ENCODE peak calls at places on chromosomes 12 and 14, in five cellular contexts. W is ovary, G is PC-9, N is IMR-90, K is upper lobe of right lung. L is an unnamed sample.

GRCh38 chr12:116317986-116318737 is 40.7 kb upstream of the MED13L start:
- DNase-seq in N (no peak), W (peak), K (peak), G (peak), L (peak)

GRCh38 chr12:122190842-122191668 is 8.1 kb downstream of the LRRC43 start:
- DNase-seq in G (peak), W (no peak), N (peak), K (peak), L (no peak)

GRCh38 chr14:77140937-77141591 is 527 bp downstream of the ZDHHC22 start:
- DNase-seq in G (peak), N (peak), W (no peak), K (no peak), L (no peak)

GRCh38 chr12:129659927-129660326 is 243.9 kb downstream of the TMEM132D start:
- DNase-seq in G (no peak), K (no peak), N (no peak), W (no peak), L (no peak)

GRCh38 chr14:62076368-62076767 is 314.1 kb downstream of the SNAPC1 start:
- DNase-seq in K (no peak), N (no peak), G (no peak), W (no peak), L (no peak)

GRCh38 chr14:105193916-105194782 is 13.0 kb upstream of the NUDT14 start:
- DNase-seq in W (no peak), N (peak), K (no peak), G (peak), L (no peak)

GRCh38 chr14:24246765-24247212 is 4.4 kb upstream of the TINF2 start:
- DNase-seq in K (peak), G (no peak), N (peak), W (no peak), L (no peak)

GRCh38 chr12:122051231-122051876 is 27.2 kb upstream of the MLXIP start:
- DNase-seq in G (no peak), W (peak), K (no peak), N (peak), L (peak)

GRCh38 chr14:81402123-81402495 is 2.0 kb upstream of the STON2 start:
- DNase-seq in W (no peak), N (no peak), G (no peak), K (no peak), L (no peak)

GRCh38 chr14:85813040-85813439 is 283.1 kb downstream of the FLRT2 start:
- DNase-seq in N (no peak), W (no peak), G (no peak), K (no peak), L (no peak)

GRCh38 chr12:29103539-29103974 is 45.5 kb upstream of the FAR2 start:
- DNase-seq in N (no peak), W (no peak), G (no peak), K (no peak), L (no peak)

GRCh38 chr14:24734917-24735500 is 101.0 kb upstream of the GZMB start:
- DNase-seq in N (peak), K (no peak), W (no peak), G (peak), L (no peak)

GRCh38 chr14:51682411-51682810 is 30.7 kb downstream of the FRMD6 start:
- DNase-seq in W (no peak), N (peak), G (no peak), K (no peak), L (no peak)

GRCh38 chr12:75705749-75706719 is 194.6 kb upstream of the KRR1 start:
- DNase-seq in N (peak), K (no peak), W (peak), G (no peak), L (peak)

GRCh38 chr12:111451649-111452129 is 46.0 kb downstream of the SH2B3 start:
- DNase-seq in W (no peak), G (no peak), N (peak), K (no peak), L (peak)

GRCh38 chr12:108609535-108610335 is 11.9 kb upstream of the TMEM119 start:
- DNase-seq in G (no peak), N (peak), W (peak), K (no peak), L (peak)

GRCh38 chr14:71388336-71388735 is 481.1 kb downstream of the PCNX1 start:
- DNase-seq in K (no peak), W (no peak), G (no peak), N (no peak), L (no peak)

GRCh38 chr12:62730649-62731377 is 204.1 kb downstream of the PPM1H start:
- DNase-seq in N (peak), G (no peak), W (no peak), K (no peak), L (no peak)

GRCh38 chr12:119176267-119177055 is 2.3 kb upstream of the HSPB8 start:
- DNase-seq in W (peak), K (peak), N (peak), G (peak), L (peak)

GRCh38 chr14:105074601-105075053 is 9.4 kb upstream of the GPR132 start:
- DNase-seq in K (no peak), G (no peak), W (no peak), N (no peak), L (no peak)

GRCh38 chr12:107356266-107356936 is 263.1 kb upstream of the CRY1 start:
- DNase-seq in G (no peak), N (peak), W (no peak), K (no peak), L (no peak)

GRCh38 chr12:112564160-112564559 is 145.4 kb downstream of the PTPN11 start:
- DNase-seq in W (no peak), K (no peak), G (no peak), N (no peak), L (no peak)
- TF ChIP-seq CTCF in W (no peak), K (no peak), G (peak), N (no peak), L (no peak)

GRCh38 chr12:52975204-52975603 is 26.3 kb downstream of the KRT18 start:
- DNase-seq in N (peak), K (no peak), G (no peak), W (no peak), L (no peak)

GRCh38 chr12:52976574-52977071 is 27.7 kb downstream of the KRT18 start:
- DNase-seq in K (no peak), G (no peak), N (peak), W (no peak), L (no peak)

GRCh38 chr12:52971701-52972329 is 22.9 kb downstream of the KRT18 start:
- DNase-seq in G (peak), K (no peak), W (no peak), N (peak), L (no peak)

GRCh38 chr12:52977195-52977594 is 28.3 kb downstream of the KRT18 start:
- DNase-seq in K (no peak), W (no peak), N (no peak), G (no peak), L (no peak)

DNA sequence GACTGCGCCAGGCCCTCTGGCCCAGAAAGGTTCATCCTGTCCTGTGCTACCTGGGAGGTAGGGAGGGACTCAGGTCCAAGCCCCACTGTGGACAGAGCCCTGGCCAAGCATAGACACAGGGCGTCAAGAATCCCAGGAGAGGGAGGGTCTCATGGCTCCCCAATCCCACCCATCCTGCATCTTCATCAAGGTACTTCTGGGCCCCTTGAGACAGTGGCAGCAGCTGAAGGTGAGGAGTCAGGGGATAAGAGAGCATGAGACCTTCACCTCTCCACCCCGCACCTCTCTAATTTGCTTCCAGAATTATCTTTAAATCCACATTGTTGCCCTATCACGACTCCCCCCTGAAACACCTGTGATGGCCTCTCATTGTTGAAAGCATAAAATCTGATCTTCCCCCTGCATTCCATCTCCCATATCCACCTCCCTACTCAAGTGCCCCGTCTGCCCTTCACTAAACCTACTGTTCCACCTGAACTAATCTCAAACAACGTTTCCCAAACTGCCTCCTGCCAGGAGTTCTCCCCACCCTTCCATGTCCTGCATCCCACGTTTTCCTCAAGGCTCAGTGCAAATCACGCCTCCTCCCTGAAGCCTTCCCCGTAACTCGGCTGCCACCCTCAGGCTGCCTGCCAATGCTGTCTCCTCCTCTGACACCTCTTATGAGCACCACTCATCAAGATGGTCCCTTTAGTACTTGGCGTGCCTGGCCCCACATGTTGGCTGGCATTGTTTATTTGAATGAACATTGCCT is 27.1 kb downstream of the KRT18 start:
- DNase-seq in G (peak), K (peak), W (no peak), N (peak), L (no peak)
- TF ChIP-seq CTCF in G (peak), K (peak), W (no peak), N (peak), L (no peak)

GRCh38 chr12:106123110-106123509 is 15.6 kb downstream of the NUAK1 start:
- DNase-seq in W (no peak), N (no peak), G (no peak), K (no peak), L (no peak)

GRCh38 chr12:106127289-106128126 is 11.2 kb downstream of the NUAK1 start:
- DNase-seq in W (no peak), N (peak), G (no peak), K (no peak), L (peak)

GRCh38 chr12:106123551-106123991 is 15.2 kb downstream of the NUAK1 start:
- DNase-seq in W (no peak), K (no peak), G (no peak), N (no peak), L (no peak)

GRCh38 chr12:106126441-106127288 is 12.1 kb downstream of the NUAK1 start:
- DNase-seq in G (peak), W (no peak), N (peak), K (no peak), L (peak)

GRCh38 chr12:106125351-106126085 is 13.2 kb downstream of the NUAK1 start:
- DNase-seq in K (no peak), W (no peak), N (no peak), G (no peak), L (peak)
- TF ChIP-seq CTCF in K (no peak), W (no peak), N (no peak), G (no peak), L (no peak)

DNA sequence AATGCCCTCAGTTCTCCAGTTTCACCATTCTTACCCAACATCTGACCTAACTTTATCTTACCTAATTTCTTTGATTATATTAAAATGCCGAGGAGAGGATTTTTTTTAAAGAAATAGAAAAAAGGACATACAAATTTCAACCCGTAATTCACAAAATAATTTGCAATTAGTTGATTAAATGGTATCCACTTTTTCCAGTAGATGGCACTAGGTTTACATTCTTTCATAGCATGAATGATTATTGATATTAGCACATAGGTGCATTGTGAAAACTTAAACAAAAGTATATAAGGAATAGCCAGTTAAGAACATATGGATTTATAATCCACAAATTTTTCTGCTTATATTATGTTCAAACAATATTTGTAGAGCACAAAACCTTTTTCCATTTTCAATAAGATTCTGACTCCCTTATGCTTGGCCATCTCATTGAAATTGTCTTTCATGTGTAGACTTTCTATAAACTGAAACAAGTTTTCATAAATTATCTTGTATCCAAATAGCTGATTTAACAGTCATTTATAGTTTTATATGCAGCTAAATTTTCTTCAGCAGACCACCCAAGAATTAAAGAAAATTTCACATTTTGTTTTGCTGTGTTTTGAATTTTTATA is 35.3 kb downstream of the MSRB3 start:
- DNase-seq in G (no peak), N (peak), K (no peak), W (no peak), L (no peak)
- TF ChIP-seq CTCF in G (peak), N (peak), K (peak), W (no peak), L (no peak)

GRCh38 chr14:72738181-72738611 is 155.7 kb downstream of the DPF3 start:
- DNase-seq in G (no peak), W (no peak), K (no peak), N (no peak), L (no peak)

GRCh38 chr14:72736791-72737559 is 156.9 kb downstream of the DPF3 start:
- DNase-seq in N (no peak), G (no peak), W (no peak), K (no peak), L (no peak)

GRCh38 chr14:72737560-72737943 is 156.3 kb downstream of the DPF3 start:
- DNase-seq in W (no peak), G (no peak), N (no peak), K (no peak), L (no peak)

GRCh38 chr14:72739446-72740405 is 154.2 kb downstream of the DPF3 start:
- DNase-seq in N (no peak), W (no peak), G (no peak), K (no peak), L (peak)

GRCh38 chr14:72736348-72736747 is 157.6 kb downstream of the DPF3 start:
- DNase-seq in N (peak), K (no peak), G (no peak), W (no peak), L (no peak)
- TF ChIP-seq CTCF in N (no peak), K (no peak), G (no peak), W (no peak), L (no peak)

DNA sequence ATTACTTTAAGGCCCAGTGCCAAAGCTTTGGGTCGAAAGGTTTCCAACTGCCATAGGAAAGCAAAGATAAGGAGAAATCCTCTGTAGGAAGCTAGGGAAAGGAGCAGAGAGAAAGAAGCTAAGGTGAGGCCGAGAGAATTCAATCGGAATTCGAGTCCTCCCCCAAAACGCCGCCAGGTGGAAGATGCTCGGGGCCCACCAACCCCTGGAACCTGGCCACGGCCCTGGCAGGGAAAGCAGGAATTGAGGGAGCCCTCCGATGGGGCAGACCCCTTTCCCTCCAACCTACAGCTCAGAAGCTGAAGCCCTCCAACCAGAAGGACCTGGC is 498 bp downstream of the GMFB start:
- DNase-seq in G (no peak), W (no peak), K (no peak), N (no peak), L (no peak)
- TF ChIP-seq CTCF in G (peak), W (no peak), K (no peak), N (no peak), L (no peak)

GRCh38 chr12:58443273-58443980 is 476.9 kb downstream of the LRIG3 start:
- DNase-seq in W (no peak), N (peak), K (no peak), G (peak), L (no peak)
- TF ChIP-seq CTCF in W (no peak), N (peak), K (peak), G (peak), L (no peak)